ENCODE peak calls at places on chromosome 1, in nine cellular contexts. G, L, X, K, S, A, I, U and E are unnamed samples.

GRCh38 chr1:43305926-43306687 is 5.3 kb downstream of the TIE1 start:
- DNase-seq in K (peak; percentile 7), S (no peak), G (no peak), U (no peak), L (no peak), I (no peak), X (no peak), A (no peak), E (no peak)

GRCh38 chr1:28173980-28174297 is 2.6 kb downstream of the PTAFR start:
- DNase-seq in X (peak; percentile 18), I (peak; percentile 30), A (no peak), S (no peak), K (no peak), G (no peak), L (no peak), U (no peak), E (no peak)

GRCh38 chr1:44693159-44693558 is 18.6 kb downstream of the ARMH1 start:
- DNase-seq in G (no peak), S (no peak), L (no peak), X (no peak), A (no peak), I (no peak), K (no peak), U (no peak), E (no peak)

GRCh38 chr1:29821605-29822004 is 585.3 kb downstream of the PTPRU start:
- DNase-seq in K (no peak), L (no peak), A (no peak), X (no peak), G (no peak), U (no peak), I (no peak), S (no peak), E (no peak)

GRCh38 chr1:99173282-99173681 is 91.0 kb upstream of the PLPPR4 start:
- DNase-seq in K (no peak), X (peak; percentile 71), U (no peak), L (no peak), A (no peak), G (no peak), S (no peak), I (no peak), E (no peak)

GRCh38 chr1:227959325-227959860 is 11.7 kb upstream of the WNT9A start:
- DNase-seq in I (no peak), L (no peak), A (no peak), X (no peak), K (no peak), U (no peak), G (no peak), S (no peak), E (no peak)

GRCh38 chr1:204513117-204513716 is 3.0 kb upstream of the MDM4 start:
- DNase-seq in X (no peak), A (no peak), L (no peak), K (peak; percentile 96), U (peak; percentile 74), G (no peak), I (no peak), S (no peak), E (no peak)

GRCh38 chr1:201751872-201752271 is 77.1 kb upstream of the IPO9 start:
- DNase-seq in G (no peak), X (peak; percentile 50), U (no peak), K (no peak), L (no peak), I (peak; percentile 55), S (peak; percentile 39), A (no peak), E (peak; percentile 91)

GRCh38 chr1:29120955-29121485 is 2.7 kb downstream of the TMEM200B start:
- DNase-seq in I (peak; percentile 49), K (peak; percentile 76), U (peak; percentile 58), S (peak; percentile 90), L (no peak), A (peak; percentile 41), G (no peak), X (peak; percentile 39), E (peak; percentile 40)